ENCODE peak calls at places on chromosome 11, in nine cellular contexts. P is left ventricle myocardium superior; A is Daoy; N is activated T-helper 2 cell treated with anti-CD3 and anti-CD28 coated beads, Interferon-gamma antibody, Interleukin-2, Interleukin-4, amounts not matched to agents 10 μg/mL and 5 μg/mL and 100 μg/mL, durations not matched to agents 14 hours and 24 hours and 36 hours; O is mucosa of descending colon; B is LoVo; F is stimulated activated CD8-positive, alpha-beta memory T cell treated with anti-CD3 and anti-CD28 coated beads, Interleukin-7, amount 100 ng/mL, for 1 hour; E is mucosa of gallbladder; T is AG10803. D is an unnamed sample.
A peak's percentile ranks its signal among the peaks of the same experiment; 100 is the strongest.

GRCh38 chr11:121696177-121696863 is 243.6 kb upstream of the SORL1-AS1 start:
- DNase-seq in N (no peak), A (no peak), F (no peak), P (peak; percentile 32), T (no peak), E (no peak), O (no peak), B (no peak), D (peak; percentile 75)

GRCh38 chr11:65290448-65291165 is 24.1 kb upstream of the CDC42EP2 start:
- DNase-seq in T (peak; percentile 100), P (peak; percentile 92), A (peak; percentile 74), F (no peak), E (peak; percentile 86), B (no peak), O (peak; percentile 85), N (no peak), D (peak; percentile 93)

GRCh38 chr11:77002776-77003175 is 31.4 kb upstream of the B3GNT6 start:
- DNase-seq in A (no peak), F (no peak), T (no peak), E (no peak), P (no peak), O (no peak), N (no peak), B (no peak), D (no peak)

GRCh38 chr11:64237484-64237951 is 3.1 kb downstream of the VEGFB start:
- DNase-seq in O (peak; percentile 92), E (peak; percentile 90), A (no peak), T (no peak), B (no peak), F (no peak), P (no peak), N (no peak), D (no peak)

GRCh38 chr11:33835143-33835878 is 56.6 kb downstream of the LMO2 start:
- DNase-seq in B (peak; percentile 38), E (no peak), N (no peak), F (no peak), T (peak; percentile 82), P (no peak), O (no peak), A (peak; percentile 64), D (peak; percentile 74)

GRCh38 chr11:134822930-134823329 is 410.9 kb upstream of the B3GAT1 start:
- DNase-seq in B (no peak), T (no peak), E (no peak), F (no peak), P (no peak), A (no peak), O (no peak), N (no peak), D (no peak)

GRCh38 chr11:107621090-107621489 is 30.1 kb downstream of the ELMOD1 start:
- DNase-seq in T (no peak), N (no peak), E (no peak), A (no peak), F (no peak), P (no peak), O (no peak), B (no peak), D (no peak)

GRCh38 chr11:64223001-64223651 is 2.9 kb downstream of the TRPT1 start:
- DNase-seq in T (no peak), P (peak; percentile 41), E (no peak), N (no peak), O (no peak), B (no peak), A (no peak), F (no peak), D (no peak)

GRCh38 chr11:127334466-127334865 is 333.9 kb upstream of the KIRREL3 start:
- DNase-seq in O (no peak), T (no peak), F (no peak), B (no peak), A (no peak), P (no peak), E (no peak), N (no peak), D (no peak)

GRCh38 chr11:94183886-94184264 is 55.2 kb downstream of the PANX1 start:
- DNase-seq in F (no peak), P (peak; percentile 68), A (peak; percentile 53), O (no peak), N (no peak), T (peak; percentile 34), E (peak; percentile 54), B (peak; percentile 49), D (peak; percentile 44)

GRCh38 chr11:61756452-61757212 is 4.2 kb downstream of the MYRF start:
- DNase-seq in F (peak; percentile 20), B (peak; percentile 94), T (no peak), N (no peak), A (peak; percentile 91), E (peak; percentile 87), P (no peak), O (peak; percentile 79), D (peak; percentile 26)

GRCh38 chr11:44912270-44912987 is 38.3 kb downstream of the TP53I11 start:
- DNase-seq in F (no peak), T (no peak), P (no peak), B (no peak), N (no peak), E (no peak), A (no peak), O (no peak), D (no peak)

GRCh38 chr11:6300325-6300724 is 20.0 kb downstream of the CAVIN3 start:
- DNase-seq in N (no peak), O (no peak), T (no peak), B (no peak), F (no peak), E (no peak), P (no peak), A (no peak), D (no peak)

GRCh38 chr11:117733311-117733710 is 63.7 kb downstream of the DSCAML1 start:
- DNase-seq in T (no peak), B (no peak), E (no peak), F (no peak), P (no peak), O (no peak), A (no peak), N (no peak), D (no peak)

GRCh38 chr11:77658213-77659013 is 20.8 kb upstream of the CLNS1A start:
- DNase-seq in E (no peak), B (no peak), F (no peak), T (peak; percentile 80), P (no peak), A (no peak), O (no peak), N (no peak), D (peak; percentile 22)

GRCh38 chr11:5234390-5234834 is at the start of gene HBD:
- DNase-seq in O (no peak), A (no peak), E (no peak), B (no peak), T (peak; percentile 17), F (no peak), N (no peak), P (no peak), D (peak; percentile 52)